ENCODE peak calls at places on chromosomes 16 and 17, in eight cellular contexts. D is ascending aorta, L is sigmoid colon, E is pancreas, V is fibroblast of mammary gland, Q is breast epithelium, S is psoas muscle, N is astrocyte of the spinal cord. O is an unnamed sample.

GRCh38 chr17:17398928-17399926 is 77.6 kb upstream of the MED9 start:
- DNase-seq in D (no peak), L (no peak), E (no peak), V (peak), Q (no peak), S (peak), N (no peak), O (no peak)

GRCh38 chr17:78105101-78105500 is 23.5 kb downstream of the TMC6 start:
- DNase-seq in D (no peak), L (peak), E (no peak), V (no peak), Q (peak), S (no peak), N (no peak), O (no peak)

GRCh38 chr17:63178530-63178929 is 212.5 kb downstream of the TANC2 start:
- DNase-seq in D (no peak), L (no peak), E (no peak), V (no peak), Q (no peak), S (no peak), N (peak), O (no peak)

GRCh38 chr16:81939164-81940067 is 71.9 kb downstream of the SDR42E1 start:
- DNase-seq in D (no peak), L (no peak), E (no peak), V (no peak), Q (no peak), S (no peak), N (no peak), O (no peak)

GRCh38 chr17:34081269-34081668 is 173.8 kb upstream of the CCL2 start:
- DNase-seq in D (no peak), L (no peak), E (no peak), V (peak), Q (no peak), S (no peak), N (no peak), O (no peak)

GRCh38 chr17:42277342-42277712 is 1.1 kb upstream of the STAT5B start:
- DNase-seq in D (no peak), L (no peak), E (no peak), V (no peak), Q (no peak), S (no peak), N (no peak), O (no peak)

GRCh38 chr17:76734080-76734840 is 2.9 kb downstream of the SRSF2 start:
- DNase-seq in D (no peak), L (no peak), E (no peak), V (peak), Q (no peak), S (no peak), N (no peak), O (no peak)

GRCh38 chr16:78177218-78177617 is 77.8 kb downstream of the WWOX start:
- DNase-seq in D (no peak), L (no peak), E (no peak), V (no peak), Q (no peak), S (no peak), N (no peak), O (no peak)

GRCh38 chr16:2072926-2073325 is 25.1 kb downstream of the TSC2 start:
- DNase-seq in D (no peak), L (no peak), E (no peak), V (no peak), Q (no peak), S (no peak), N (no peak), O (no peak)

GRCh38 chr17:151886-152859 is 14.8 kb downstream of the SCGB1C2 start:
- DNase-seq in D (peak), L (peak), E (no peak), V (no peak), Q (peak), S (peak), N (no peak), O (no peak)

GRCh38 chr16:53429221-53429943 is 4.9 kb upstream of the RBL2 start:
- DNase-seq in D (no peak), L (no peak), E (no peak), V (peak), Q (no peak), S (no peak), N (peak), O (no peak)

GRCh38 chr17:76681222-76682137 is 29.3 kb downstream of the MXRA7 start:
- DNase-seq in D (peak), L (peak), E (peak), V (peak), Q (no peak), S (peak), N (peak), O (no peak)

GRCh38 chr17:61404702-61405046 is 5.0 kb downstream of the TBX2 start:
- DNase-seq in D (no peak), L (peak), E (no peak), V (no peak), Q (no peak), S (no peak), N (no peak), O (no peak)

GRCh38 chr17:38554430-38555350 is 51.1 kb downstream of the SRCIN1 start:
- DNase-seq in D (no peak), L (no peak), E (no peak), V (peak), Q (no peak), S (no peak), N (peak), O (no peak)

GRCh38 chr17:43200127-43200526 is 11.5 kb upstream of the TMEM106A start:
- DNase-seq in D (no peak), L (no peak), E (no peak), V (no peak), Q (no peak), S (no peak), N (no peak), O (no peak)

GRCh38 chr17:79290726-79291125 is 216.1 kb downstream of the ENGASE start:
- DNase-seq in D (no peak), L (no peak), E (no peak), V (no peak), Q (no peak), S (no peak), N (no peak), O (no peak)

GRCh38 chr17:45990836-45991235 is 8.2 kb upstream of the STH start:
- DNase-seq in D (no peak), L (no peak), E (no peak), V (no peak), Q (no peak), S (no peak), N (no peak), O (no peak)

GRCh38 chr17:9587969-9588656 is 11.7 kb downstream of the CFAP52 start:
- DNase-seq in D (no peak), L (no peak), E (no peak), V (no peak), Q (no peak), S (no peak), N (no peak), O (no peak)

GRCh38 chr17:79835470-79835899 is 3.8 kb downstream of the CBX4 start:
- DNase-seq in D (no peak), L (no peak), E (peak), V (no peak), Q (no peak), S (no peak), N (no peak), O (no peak)

GRCh38 chr16:72126429-72126765 is 32.8 kb downstream of the DHX38 start:
- DNase-seq in D (no peak), L (no peak), E (no peak), V (no peak), Q (no peak), S (no peak), N (no peak), O (no peak)

GRCh38 chr17:78390241-78391050 is 12.0 kb downstream of the PGS1 start:
- DNase-seq in D (no peak), L (peak), E (no peak), V (peak), Q (no peak), S (peak), N (peak), O (no peak)

GRCh38 chr16:79269211-79269863 is 331.2 kb downstream of the MAF start:
- DNase-seq in D (no peak), L (no peak), E (no peak), V (no peak), Q (no peak), S (no peak), N (no peak), O (no peak)

GRCh38 chr17:29760279-29760721 is 137.6 kb upstream of the CORO6 start:
- DNase-seq in D (no peak), L (no peak), E (no peak), V (peak), Q (no peak), S (no peak), N (peak), O (no peak)

GRCh38 chr16:29230671-29231091 is 175.8 kb downstream of the NPIPB11 start:
- DNase-seq in D (peak), L (no peak), E (no peak), V (peak), Q (no peak), S (no peak), N (peak), O (no peak)

GRCh38 chr17:19747829-19748806 is at the start of gene ALDH3A1:
- DNase-seq in D (no peak), L (no peak), E (peak), V (no peak), Q (no peak), S (no peak), N (no peak), O (no peak)

GRCh38 chr17:19362293-19363113 is at the start of gene B9D1:
- DNase-seq in D (peak), L (peak), E (peak), V (peak), Q (peak), S (peak), N (peak), O (peak)

GRCh38 chr17:7684856-7685532 is 2.3 kb downstream of the TP53 start:
- DNase-seq in D (no peak), L (no peak), E (no peak), V (no peak), Q (no peak), S (no peak), N (no peak), O (no peak)

GRCh38 chr16:27748868-27749546 is 199.1 kb downstream of the KATNIP start:
- DNase-seq in D (no peak), L (no peak), E (no peak), V (peak), Q (no peak), S (no peak), N (peak), O (no peak)

GRCh38 chr17:40151414-40151955 is 11.1 kb downstream of the CASC3 start:
- DNase-seq in D (no peak), L (no peak), E (no peak), V (no peak), Q (no peak), S (no peak), N (no peak), O (no peak)

GRCh38 chr16:28984619-28985135 is at the start of gene LAT:
- DNase-seq in D (no peak), L (no peak), E (no peak), V (peak), Q (no peak), S (peak), N (no peak), O (no peak)

GRCh38 chr17:71760062-71760720 is 360.6 kb upstream of the SOX9 start:
- DNase-seq in D (no peak), L (no peak), E (no peak), V (peak), Q (no peak), S (no peak), N (peak), O (no peak)

GRCh38 chr16:50459681-50460080 is 88.5 kb upstream of the NKD1 start:
- DNase-seq in D (no peak), L (peak), E (no peak), V (no peak), Q (peak), S (no peak), N (no peak), O (no peak)

GRCh38 chr17:38466346-38467315 is 38.4 kb downstream of the ARHGAP23 start:
- DNase-seq in D (no peak), L (no peak), E (no peak), V (no peak), Q (no peak), S (no peak), N (no peak), O (no peak)

GRCh38 chr17:54888981-54889380 is 11.7 kb upstream of the TOM1L1 start:
- DNase-seq in D (no peak), L (no peak), E (no peak), V (no peak), Q (no peak), S (no peak), N (no peak), O (no peak)

GRCh38 chr17:54888254-54888653 is 12.4 kb upstream of the TOM1L1 start:
- DNase-seq in D (no peak), L (no peak), E (no peak), V (no peak), Q (no peak), S (no peak), N (no peak), O (no peak)

GRCh38 chr17:54892360-54892759 is 8.3 kb upstream of the TOM1L1 start:
- DNase-seq in D (no peak), L (no peak), E (no peak), V (no peak), Q (no peak), S (no peak), N (no peak), O (no peak)

GRCh38 chr17:54887787-54888186 is 12.9 kb upstream of the TOM1L1 start:
- DNase-seq in D (no peak), L (no peak), E (no peak), V (no peak), Q (no peak), S (no peak), N (no peak), O (no peak)

GRCh38 chr17:54891176-54891821 is 9.4 kb upstream of the TOM1L1 start:
- DNase-seq in D (no peak), L (no peak), E (peak), V (peak), Q (no peak), S (no peak), N (peak), O (no peak)
- TF ChIP-seq CTCF in D (no peak), L (no peak), E (peak), V (peak), Q (peak), S (peak), N (peak), O (no peak)

DNA sequence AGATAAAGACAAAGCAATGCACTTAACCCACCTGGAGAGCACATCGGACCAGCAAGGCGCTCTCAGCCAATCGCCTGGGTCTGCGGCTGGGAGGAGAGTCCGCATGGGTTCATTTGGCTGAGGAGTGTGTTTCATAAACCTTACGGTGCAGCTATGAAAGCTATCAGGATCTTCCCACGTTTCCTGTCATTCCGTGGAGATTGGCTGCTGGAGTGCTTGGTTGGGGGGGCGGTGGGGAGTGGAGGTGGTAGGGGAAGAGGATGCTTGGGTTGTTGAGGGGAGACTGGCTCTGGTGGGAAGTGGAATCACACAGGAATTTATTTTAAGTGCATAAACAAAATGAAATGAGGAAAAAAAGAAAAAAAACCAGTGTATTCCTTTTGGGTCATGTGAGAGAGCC is 456.7 kb upstream of the ZFHX3 start:
- DNase-seq in D (no peak), L (no peak), E (no peak), V (no peak), Q (no peak), S (no peak), N (no peak), O (no peak)
- H3K4me3 ChIP-seq in D (no peak), L (no peak), E (no peak), V (no peak), Q (no peak), S (no peak), N (no peak), O (peak)

GRCh38 chr16:55292491-55292890 is 31.5 kb upstream of the IRX6 start:
- DNase-seq in D (no peak), L (no peak), E (no peak), V (no peak), Q (no peak), S (no peak), N (no peak), O (no peak)

GRCh38 chr16:55294947-55295346 is 29.1 kb upstream of the IRX6 start:
- DNase-seq in D (no peak), L (no peak), E (no peak), V (peak), Q (no peak), S (peak), N (no peak), O (no peak)

GRCh38 chr16:55291847-55292246 is 32.2 kb upstream of the IRX6 start:
- DNase-seq in D (no peak), L (no peak), E (no peak), V (no peak), Q (no peak), S (no peak), N (no peak), O (no peak)

GRCh38 chr16:55297062-55297909 is 26.7 kb upstream of the IRX6 start:
- DNase-seq in D (no peak), L (no peak), E (no peak), V (peak), Q (no peak), S (peak), N (peak), O (no peak)

DNA sequence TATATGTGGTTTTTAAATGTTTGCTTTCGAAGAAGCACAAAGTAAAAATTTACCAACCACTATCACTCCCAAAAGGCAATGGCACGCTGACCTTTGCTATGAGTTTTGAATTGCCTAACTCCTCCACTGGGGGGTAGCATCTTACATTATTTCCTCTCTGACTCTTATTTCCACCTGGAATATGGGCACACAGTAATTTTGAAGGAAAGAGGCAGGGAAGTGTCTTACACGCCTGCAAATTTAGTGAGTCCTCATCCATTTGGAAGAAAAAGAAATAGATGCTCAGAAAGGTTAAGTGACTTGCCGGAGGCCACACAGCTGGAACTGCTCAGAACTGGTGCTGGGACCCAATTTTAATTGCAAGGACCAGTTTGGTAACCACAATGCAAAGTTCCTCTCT is 29.9 kb upstream of the IRX6 start:
- DNase-seq in D (no peak), L (no peak), E (no peak), V (no peak), Q (no peak), S (no peak), N (no peak), O (no peak)
- TF ChIP-seq CTCF in D (no peak), L (no peak), E (no peak), V (no peak), Q (no peak), S (peak), N (no peak), O (no peak)

DNA sequence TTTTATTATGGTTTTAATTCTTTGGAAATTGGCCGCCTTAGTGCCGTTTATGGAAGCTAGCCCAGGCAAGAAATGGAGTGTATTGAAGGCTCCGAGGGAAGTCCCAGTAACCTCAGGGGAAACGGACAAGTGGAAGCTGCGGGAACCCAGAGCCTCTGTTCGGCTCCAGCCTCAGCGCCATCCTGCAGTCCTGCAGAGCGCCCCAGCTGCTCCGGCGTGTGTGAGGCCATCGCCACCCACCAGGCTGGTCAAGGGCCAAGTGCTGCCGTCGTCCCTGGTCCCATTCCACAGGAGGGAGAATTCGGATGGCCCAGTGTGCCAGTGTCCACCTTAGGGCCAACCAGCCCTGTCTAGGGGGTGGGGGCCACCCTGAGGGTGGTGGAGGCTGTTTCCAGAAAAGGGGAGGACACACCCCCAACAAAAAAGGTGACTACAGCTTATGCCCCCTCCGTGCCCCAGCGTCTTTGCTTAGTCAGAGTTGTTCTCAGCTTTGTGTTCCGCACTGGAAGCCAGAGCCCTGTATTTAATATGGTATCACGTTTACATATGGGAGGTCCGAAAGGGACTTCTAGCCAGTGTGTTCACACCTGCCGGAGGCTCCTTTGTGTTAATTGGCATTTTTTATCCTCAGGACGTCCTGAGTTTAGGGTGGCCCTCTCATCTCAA is 13.0 kb downstream of the MGRN1 start:
- DNase-seq in D (no peak), L (no peak), E (no peak), V (no peak), Q (no peak), S (no peak), N (no peak), O (no peak)
- H3K4me3 ChIP-seq in D (no peak), L (no peak), E (no peak), V (no peak), Q (no peak), S (peak), N (no peak), O (no peak)

GRCh38 chr17:65857713-65858112 is 296.3 kb upstream of the AXIN2 start:
- DNase-seq in D (no peak), L (no peak), E (no peak), V (no peak), Q (no peak), S (no peak), N (no peak), O (no peak)
- TF ChIP-seq CTCF in D (no peak), L (no peak), E (no peak), V (no peak), Q (no peak), S (no peak), N (no peak), O (no peak)

GRCh38 chr17:2724783-2725164 is 13.2 kb upstream of the CLUH start:
- DNase-seq in D (no peak), L (no peak), E (no peak), V (peak), Q (no peak), S (peak), N (peak), O (no peak)
- H3K4me3 ChIP-seq in D (peak), L (peak), E (peak), V (no peak), Q (peak), S (peak), N (no peak), O (peak)

GRCh38 chr16:595942-596735 is 6.3 kb downstream of the RAB40C start:
- DNase-seq in D (no peak), L (peak), E (peak), V (no peak), Q (no peak), S (no peak), N (no peak), O (no peak)

GRCh38 chr16:603221-603620 is 13.4 kb downstream of the RAB40C start:
- DNase-seq in D (no peak), L (no peak), E (no peak), V (no peak), Q (no peak), S (no peak), N (no peak), O (no peak)

GRCh38 chr16:596736-597060 is 6.8 kb downstream of the RAB40C start:
- DNase-seq in D (no peak), L (no peak), E (peak), V (no peak), Q (no peak), S (no peak), N (no peak), O (no peak)

GRCh38 chr16:598823-599739 is 9.2 kb downstream of the RAB40C start:
- DNase-seq in D (no peak), L (no peak), E (no peak), V (no peak), Q (no peak), S (no peak), N (no peak), O (no peak)

GRCh38 chr16:600781-601180 is 10.9 kb downstream of the RAB40C start:
- DNase-seq in D (no peak), L (no peak), E (no peak), V (no peak), Q (no peak), S (no peak), N (no peak), O (no peak)
- TF ChIP-seq CTCF in D (no peak), L (no peak), E (no peak), V (peak), Q (no peak), S (no peak), N (peak), O (no peak)

GRCh38 chr16:67845291-67846062 is 1.3 kb upstream of the NUTF2 start:
- DNase-seq in D (no peak), L (no peak), E (no peak), V (no peak), Q (no peak), S (no peak), N (no peak), O (no peak)
- H3K4me3 ChIP-seq in D (peak), L (peak), E (peak), V (no peak), Q (peak), S (peak), N (peak), O (peak)